ENCODE peak calls at places on chromosomes 5 and 9, in four cellular contexts. S, Z, C and L are unnamed samples.

GRCh38 chr5:54785729-54786548 is 199.5 kb downstream of the ESM1 start:
- DNase-seq in S (peak), Z (no peak), C (no peak), L (peak)

GRCh38 chr5:175642998-175643397 is 14.9 kb upstream of the HRH2 start:
- DNase-seq in S (no peak), Z (no peak), C (no peak), L (no peak)

GRCh38 chr9:131113655-131114563 is 11.5 kb upstream of the NUP214 start:
- DNase-seq in S (peak), Z (no peak), C (no peak), L (no peak)

GRCh38 chr5:41925555-41925946 is 470 bp downstream of the FBXO4 start:
- DNase-seq in S (peak), Z (peak), C (peak), L (peak)

GRCh38 chr9:121860744-121861143 is 209.3 kb downstream of the DAB2IP start:
- DNase-seq in S (no peak), Z (no peak), C (peak), L (peak)

GRCh38 chr5:111747336-111747735 is 9.7 kb downstream of the NREP start:
- DNase-seq in S (no peak), Z (no peak), C (no peak), L (no peak)

GRCh38 chr9:2340046-2340760 is 281.4 kb upstream of the VLDLR start:
- DNase-seq in S (no peak), Z (no peak), C (no peak), L (no peak)

GRCh38 chr9:79975471-79976316 is 403.9 kb downstream of the TLE4 start:
- DNase-seq in S (no peak), Z (no peak), C (no peak), L (no peak)

GRCh38 chr9:130379649-130379970 is 65.2 kb upstream of the ASS1 start:
- DNase-seq in S (no peak), Z (no peak), C (no peak), L (no peak)

GRCh38 chr5:136133416-136134383 is 1.1 kb downstream of the SMAD5 start:
- DNase-seq in S (peak), Z (peak), C (no peak), L (peak)

GRCh38 chr5:147530801-147531389 is 21.0 kb upstream of the DPYSL3 start:
- DNase-seq in S (no peak), Z (no peak), C (no peak), L (no peak)

GRCh38 chr5:43973318-43973717 is 370.3 kb downstream of the NNT start:
- DNase-seq in S (no peak), Z (peak), C (no peak), L (no peak)
- TF ChIP-seq JUND in S (no peak), Z (no peak), C (no peak), L (no peak)

GRCh38 chr5:151740958-151741373 is 17.5 kb downstream of the ATOX1 start:
- DNase-seq in S (no peak), Z (no peak), C (no peak), L (no peak)

GRCh38 chr5:151741678-151742423 is 16.6 kb downstream of the ATOX1 start:
- DNase-seq in S (no peak), Z (no peak), C (no peak), L (no peak)

GRCh38 chr5:151743535-151743934 is 14.9 kb downstream of the ATOX1 start:
- DNase-seq in S (no peak), Z (no peak), C (no peak), L (no peak)

GRCh38 chr5:151742870-151743294 is 15.5 kb downstream of the ATOX1 start:
- DNase-seq in S (peak), Z (peak), C (peak), L (peak)

GRCh38 chr5:151745071-151745705 is 13.2 kb downstream of the ATOX1 start:
- DNase-seq in S (no peak), Z (no peak), C (no peak), L (no peak)
- TF ChIP-seq JUND in S (no peak), Z (no peak), C (no peak), L (no peak)

GRCh38 chr9:109181284-109181683 is 14.2 kb upstream of the FRRS1L start:
- DNase-seq in S (no peak), Z (no peak), C (no peak), L (no peak)
- TF ChIP-seq JUND in S (no peak), Z (no peak), C (no peak), L (no peak)

GRCh38 chr5:157747173-157747758 is 3.8 kb downstream of the LSM11 start:
- DNase-seq in S (no peak), Z (no peak), C (no peak), L (no peak)

GRCh38 chr5:157745041-157745456 is 1.5 kb downstream of the LSM11 start:
- DNase-seq in S (peak), Z (no peak), C (no peak), L (no peak)

GRCh38 chr5:157747766-157748700 is 4.5 kb downstream of the LSM11 start:
- DNase-seq in S (no peak), Z (no peak), C (no peak), L (no peak)

GRCh38 chr5:157743163-157744054 is at the start of gene LSM11:
- DNase-seq in S (peak), Z (peak), C (peak), L (peak)

DNA sequence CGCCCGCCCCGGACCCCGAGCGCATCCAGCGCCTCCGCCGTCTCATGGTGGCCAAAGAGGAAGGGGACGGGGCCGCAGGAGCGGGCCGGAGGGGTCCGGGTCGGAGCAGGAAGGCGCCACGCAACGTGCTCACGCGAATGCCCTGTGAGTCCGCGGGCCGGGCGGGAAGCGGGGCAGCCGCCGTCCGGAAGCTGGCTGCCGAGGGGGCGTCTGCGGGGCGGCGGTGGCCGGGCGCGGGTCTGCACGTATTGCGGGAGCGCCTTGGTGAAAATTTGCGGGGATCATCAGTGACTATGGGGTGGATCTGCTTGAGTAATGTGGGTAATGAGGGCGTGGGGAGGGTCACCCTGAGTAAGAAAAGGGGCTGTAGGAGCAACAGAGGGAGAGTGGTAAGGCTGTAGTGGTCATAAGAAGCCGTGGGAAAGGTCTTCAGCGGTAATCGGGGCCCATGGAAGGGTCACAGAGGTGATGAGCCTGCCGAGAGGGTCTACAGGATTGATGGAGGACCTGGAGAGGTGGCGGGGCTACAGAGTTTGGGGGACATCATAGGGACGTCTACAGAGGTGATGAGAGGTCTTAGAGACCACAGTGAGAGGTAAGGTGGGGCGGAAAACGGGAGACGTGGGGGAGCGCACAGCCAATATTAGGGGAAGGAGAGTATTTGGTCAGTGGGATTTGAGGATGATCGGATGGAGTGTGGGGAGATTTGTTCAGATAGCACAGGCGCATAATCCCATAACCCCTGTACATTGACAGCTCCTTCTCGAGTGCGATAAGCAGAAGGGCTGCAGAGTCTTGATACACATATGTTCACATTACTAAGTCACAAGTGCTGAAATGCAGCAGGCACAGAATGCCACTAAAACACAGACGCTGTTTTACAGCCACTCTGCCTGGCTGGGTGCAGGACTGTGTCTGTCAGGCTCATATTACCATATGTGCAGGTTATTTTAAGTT is 821 bp downstream of the LSM11 start:
- DNase-seq in S (peak), Z (no peak), C (no peak), L (peak)
- TF ChIP-seq JUND in S (peak), Z (no peak), C (no peak), L (no peak)

GRCh38 chr9:114156658-114157421 is 1.5 kb downstream of the COL27A1 start:
- DNase-seq in S (no peak), Z (no peak), C (peak), L (no peak)

GRCh38 chr9:114158482-114159130 is 3.3 kb downstream of the COL27A1 start:
- DNase-seq in S (no peak), Z (no peak), C (no peak), L (no peak)

GRCh38 chr9:114156311-114156657 is 947 bp downstream of the COL27A1 start:
- DNase-seq in S (no peak), Z (no peak), C (no peak), L (no peak)

GRCh38 chr9:114155967-114156294 is 594 bp downstream of the COL27A1 start:
- DNase-seq in S (no peak), Z (no peak), C (peak), L (no peak)

GRCh38 chr9:114157516-114158176 is 2.3 kb downstream of the COL27A1 start:
- DNase-seq in S (no peak), Z (no peak), C (no peak), L (no peak)
- TF ChIP-seq JUND in S (no peak), Z (no peak), C (no peak), L (no peak)

GRCh38 chr5:78353520-78353919 is 6.9 kb upstream of the SCAMP1 start:
- DNase-seq in S (no peak), Z (no peak), C (no peak), L (no peak)
- TF ChIP-seq JUND in S (no peak), Z (no peak), C (no peak), L (no peak)